ENCODE peak calls at places on chromosomes 4 and X, in eight cellular contexts. One of them, this sample, is unnamed. For H3K27me3, the result is how much of the 10 kb centered on the place peaks cover.

GRCh38 chrX:75303795-75304194 is 29.9 kb downstream of the UPRT start:
- DNase-seq in K562: no peak
- DNase-seq in sigmoid colon: no peak
- DNase-seq in transverse colon: no peak
- DNase-seq in stomach: no peak
- DNase-seq in suprapubic skin: no peak
- DNase-seq in H1: no peak
- DNase-seq in GM12878: no peak
- DNase-seq in this sample: no peak

GRCh38 chrX:54182194-54182863 is 725 bp downstream of the FAM120C start:
- DNase-seq in K562: peak
- DNase-seq in H1: peak
- DNase-seq in suprapubic skin: no peak
- DNase-seq in transverse colon: peak
- DNase-seq in GM12878: no peak
- DNase-seq in sigmoid colon: peak
- DNase-seq in stomach: peak
- DNase-seq in this sample: peak

GRCh38 chrX:40050532-40050931 is 47.2 kb downstream of the BCOR start:
- DNase-seq in GM12878: no peak
- DNase-seq in K562: no peak
- DNase-seq in transverse colon: no peak
- DNase-seq in suprapubic skin: no peak
- DNase-seq in stomach: no peak
- DNase-seq in sigmoid colon: no peak
- DNase-seq in H1: no peak
- DNase-seq in this sample: no peak

GRCh38 chrX:123731258-123731986 is 1.4 kb downstream of the THOC2 start:
- DNase-seq in H1: no peak
- DNase-seq in stomach: no peak
- DNase-seq in transverse colon: no peak
- DNase-seq in sigmoid colon: no peak
- DNase-seq in GM12878: no peak
- DNase-seq in K562: peak
- DNase-seq in suprapubic skin: no peak
- DNase-seq in this sample: no peak

GRCh38 chr4:174714393-174715211 is 114.4 kb downstream of the GLRA3 start:
- DNase-seq in transverse colon: peak
- DNase-seq in K562: peak
- DNase-seq in H1: peak
- DNase-seq in suprapubic skin: no peak
- DNase-seq in stomach: peak
- DNase-seq in GM12878: no peak
- DNase-seq in sigmoid colon: peak
- DNase-seq in this sample: no peak

GRCh38 chrX:11386001-11386523 is 92.8 kb downstream of the AMELX start:
- DNase-seq in suprapubic skin: no peak
- DNase-seq in transverse colon: peak
- DNase-seq in K562: no peak
- DNase-seq in stomach: no peak
- DNase-seq in sigmoid colon: no peak
- DNase-seq in GM12878: no peak
- DNase-seq in H1: no peak
- DNase-seq in this sample: no peak

GRCh38 chrX:54012830-54013500 is 31.3 kb downstream of the PHF8 start:
- DNase-seq in sigmoid colon: no peak
- DNase-seq in suprapubic skin: no peak
- DNase-seq in GM12878: no peak
- DNase-seq in transverse colon: no peak
- DNase-seq in K562: no peak
- DNase-seq in stomach: no peak
- DNase-seq in H1: no peak
- DNase-seq in this sample: no peak

GRCh38 chrX:115367956-115368355 is 78.4 kb downstream of the LUZP4 start:
- DNase-seq in transverse colon: no peak
- DNase-seq in sigmoid colon: no peak
- DNase-seq in suprapubic skin: no peak
- DNase-seq in GM12878: no peak
- DNase-seq in K562: no peak
- DNase-seq in stomach: no peak
- DNase-seq in H1: no peak
- DNase-seq in this sample: no peak

GRCh38 chr4:73692284-73692683 is 48.1 kb upstream of the CXCL8 start:
- DNase-seq in sigmoid colon: no peak
- DNase-seq in suprapubic skin: no peak
- DNase-seq in H1: no peak
- DNase-seq in stomach: no peak
- DNase-seq in GM12878: no peak
- DNase-seq in transverse colon: no peak
- DNase-seq in K562: no peak
- DNase-seq in this sample: no peak

GRCh38 chr4:145541266-145541770 is 59.7 kb downstream of the SMAD1 start:
- DNase-seq in K562: no peak
- DNase-seq in transverse colon: no peak
- DNase-seq in sigmoid colon: no peak
- DNase-seq in suprapubic skin: no peak
- DNase-seq in H1: no peak
- DNase-seq in stomach: no peak
- DNase-seq in GM12878: no peak
- DNase-seq in this sample: no peak

GRCh38 chr4:112817933-112818921 is 181.3 kb downstream of the LARP7 start:
- DNase-seq in suprapubic skin: peak
- DNase-seq in GM12878: peak
- DNase-seq in stomach: peak
- DNase-seq in K562: no peak
- DNase-seq in sigmoid colon: peak
- DNase-seq in transverse colon: peak
- DNase-seq in H1: peak
- DNase-seq in this sample: peak

GRCh38 chrX:82676386-82676785 is 831.7 kb upstream of the POU3F4 start:
- DNase-seq in stomach: no peak
- DNase-seq in K562: no peak
- DNase-seq in transverse colon: no peak
- DNase-seq in suprapubic skin: no peak
- DNase-seq in H1: no peak
- DNase-seq in GM12878: no peak
- DNase-seq in sigmoid colon: no peak
- DNase-seq in this sample: no peak

GRCh38 chr4:92307156-92307555 is 3.4 kb downstream of the GRID2 start:
- DNase-seq in GM12878: no peak
- DNase-seq in H1: no peak
- DNase-seq in sigmoid colon: no peak
- DNase-seq in suprapubic skin: no peak
- DNase-seq in transverse colon: no peak
- DNase-seq in K562: no peak
- DNase-seq in stomach: no peak
- DNase-seq in this sample: no peak

GRCh38 chr4:60522265-60522664 is 677.9 kb upstream of the ADGRL3 start:
- DNase-seq in GM12878: no peak
- DNase-seq in H1: no peak
- DNase-seq in K562: no peak
- DNase-seq in sigmoid colon: no peak
- DNase-seq in suprapubic skin: no peak
- DNase-seq in transverse colon: no peak
- DNase-seq in stomach: no peak
- DNase-seq in this sample: no peak

GRCh38 chrX:52574416-52575275 is 57.8 kb upstream of the XAGE1B start:
- DNase-seq in stomach: no peak
- DNase-seq in K562: peak
- DNase-seq in H1: peak
- DNase-seq in sigmoid colon: no peak
- DNase-seq in transverse colon: peak
- DNase-seq in GM12878: peak
- DNase-seq in suprapubic skin: no peak
- DNase-seq in this sample: no peak

GRCh38 chrX:52577464-52578173 is 60.8 kb upstream of the XAGE1B start:
- DNase-seq in GM12878: no peak
- DNase-seq in K562: no peak
- DNase-seq in transverse colon: peak
- DNase-seq in H1: no peak
- DNase-seq in sigmoid colon: no peak
- DNase-seq in stomach: no peak
- DNase-seq in suprapubic skin: no peak
- DNase-seq in this sample: no peak

GRCh38 chrX:52576474-52576873 is 59.6 kb upstream of the XAGE1B start:
- DNase-seq in suprapubic skin: no peak
- DNase-seq in sigmoid colon: no peak
- DNase-seq in stomach: no peak
- DNase-seq in K562: no peak
- DNase-seq in H1: no peak
- DNase-seq in transverse colon: no peak
- DNase-seq in GM12878: no peak
- DNase-seq in this sample: no peak

GRCh38 chrX:52576946-52577345 is 60.1 kb upstream of the XAGE1B start:
- DNase-seq in stomach: no peak
- DNase-seq in sigmoid colon: no peak
- DNase-seq in suprapubic skin: no peak
- DNase-seq in H1: peak
- DNase-seq in GM12878: no peak
- DNase-seq in transverse colon: peak
- DNase-seq in K562: no peak
- DNase-seq in this sample: no peak
- H3K27me3 ChIP-seq in stomach: under half
- H3K27me3 ChIP-seq in sigmoid colon: under half
- H3K27me3 ChIP-seq in suprapubic skin: under half
- H3K27me3 ChIP-seq in H1: under half
- H3K27me3 ChIP-seq in GM12878: under half
- H3K27me3 ChIP-seq in transverse colon: under half
- H3K27me3 ChIP-seq in K562: under half
- H3K27me3 ChIP-seq in this sample: under half

GRCh38 chr4:176319237-176319703 is 496 bp upstream of the SPCS3 start:
- DNase-seq in transverse colon: no peak
- DNase-seq in GM12878: no peak
- DNase-seq in stomach: no peak
- DNase-seq in H1: no peak
- DNase-seq in K562: peak
- DNase-seq in suprapubic skin: no peak
- DNase-seq in sigmoid colon: no peak
- DNase-seq in this sample: peak

GRCh38 chr4:176320976-176321361 is 1.2 kb downstream of the SPCS3 start:
- DNase-seq in stomach: no peak
- DNase-seq in H1: no peak
- DNase-seq in K562: no peak
- DNase-seq in transverse colon: no peak
- DNase-seq in sigmoid colon: no peak
- DNase-seq in GM12878: no peak
- DNase-seq in suprapubic skin: no peak
- DNase-seq in this sample: no peak

GRCh38 chr4:176319704-176320339 is at the start of gene SPCS3:
- DNase-seq in stomach: peak
- DNase-seq in sigmoid colon: peak
- DNase-seq in H1: peak
- DNase-seq in K562: peak
- DNase-seq in GM12878: peak
- DNase-seq in suprapubic skin: peak
- DNase-seq in transverse colon: peak
- DNase-seq in this sample: peak

GRCh38 chr4:176321589-176321988 is 1.8 kb downstream of the SPCS3 start:
- DNase-seq in transverse colon: no peak
- DNase-seq in stomach: no peak
- DNase-seq in sigmoid colon: no peak
- DNase-seq in K562: no peak
- DNase-seq in GM12878: no peak
- DNase-seq in H1: no peak
- DNase-seq in suprapubic skin: no peak
- DNase-seq in this sample: no peak

GRCh38 chr4:176320340-176320975 is 692 bp downstream of the SPCS3 start:
- DNase-seq in GM12878: peak
- DNase-seq in K562: peak
- DNase-seq in suprapubic skin: peak
- DNase-seq in sigmoid colon: peak
- DNase-seq in H1: peak
- DNase-seq in stomach: peak
- DNase-seq in transverse colon: peak
- DNase-seq in this sample: peak
- TF ChIP-seq POLR2AphosphoS5 in GM12878: no peak
- TF ChIP-seq POLR2AphosphoS5 in K562: peak
- TF ChIP-seq POLR2AphosphoS5 in suprapubic skin: no peak
- TF ChIP-seq POLR2AphosphoS5 in sigmoid colon: peak
- TF ChIP-seq POLR2AphosphoS5 in H1: no peak
- TF ChIP-seq POLR2AphosphoS5 in stomach: peak
- TF ChIP-seq POLR2AphosphoS5 in transverse colon: peak
- TF ChIP-seq POLR2AphosphoS5 in this sample: peak

DNA sequence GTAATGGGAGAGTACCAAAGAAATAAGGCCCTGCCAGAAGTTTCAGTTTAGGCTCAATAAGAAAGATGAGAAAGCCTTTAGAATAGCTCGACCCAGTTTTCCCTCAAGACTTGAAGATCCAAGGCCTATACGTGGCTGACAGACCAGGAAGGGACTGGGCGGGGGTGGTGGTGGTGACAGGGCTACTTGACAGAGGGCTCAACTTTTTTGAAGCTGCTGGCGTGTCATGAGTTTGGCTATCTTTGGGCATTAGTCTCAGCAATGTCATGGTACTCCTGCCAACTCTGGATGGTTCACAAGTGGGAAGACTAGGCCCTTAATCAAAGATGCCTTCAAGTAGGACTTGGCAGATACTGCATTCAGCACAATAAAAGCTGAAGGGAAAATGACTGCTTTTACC is 100.1 kb upstream of the SCML1 start:
- DNase-seq in GM12878: no peak
- DNase-seq in transverse colon: no peak
- DNase-seq in H1: no peak
- DNase-seq in K562: no peak
- DNase-seq in stomach: no peak
- DNase-seq in sigmoid colon: no peak
- DNase-seq in suprapubic skin: no peak
- DNase-seq in this sample: no peak
- TF ChIP-seq EP300 in GM12878: no peak
- TF ChIP-seq EP300 in transverse colon: no peak
- TF ChIP-seq EP300 in H1: no peak
- TF ChIP-seq EP300 in K562: no peak
- TF ChIP-seq EP300 in stomach: no peak
- TF ChIP-seq EP300 in sigmoid colon: no peak
- TF ChIP-seq EP300 in suprapubic skin: no peak
- TF ChIP-seq EP300 in this sample: no peak

GRCh38 chrX:447052-447451 is 60.3 kb upstream of the PPP2R3B start:
- DNase-seq in GM12878: no peak
- DNase-seq in suprapubic skin: no peak
- DNase-seq in transverse colon: no peak
- DNase-seq in H1: no peak
- DNase-seq in stomach: no peak
- DNase-seq in sigmoid colon: peak
- DNase-seq in K562: no peak
- DNase-seq in this sample: no peak
- H3K27me3 ChIP-seq in GM12878: under half
- H3K27me3 ChIP-seq in suprapubic skin: under half
- H3K27me3 ChIP-seq in transverse colon: under half
- H3K27me3 ChIP-seq in H1: under half
- H3K27me3 ChIP-seq in stomach: under half
- H3K27me3 ChIP-seq in sigmoid colon: under half
- H3K27me3 ChIP-seq in K562: under half
- H3K27me3 ChIP-seq in this sample: under half

This sample was measured in upper lobe of left lung.